ENCODE peak calls at places on chromosomes 1 and 21, in eight cellular contexts. T is fibroblast of pulmonary artery, Q is tibial nerve, Y is breast epithelium, A is body of pancreas, R is foreskin fibroblast, O is coronary artery, M is fibroblast of mammary gland. L is an unnamed sample.

GRCh38 chr1:248404024-248404423 is 1.2 kb downstream of the OR2T1 start:
- DNase-seq in T (peak; percentile 17), Q (no peak), Y (no peak), A (no peak), R (peak; percentile 9), O (no peak), M (no peak), L (no peak)

GRCh38 chr1:98053471-98054366 is 132.9 kb upstream of the DPYD start:
- DNase-seq in T (peak; percentile 75), Q (peak; percentile 25), Y (no peak), A (peak; percentile 50), R (peak; percentile 88), O (peak; percentile 73), M (peak; percentile 51), L (no peak)

GRCh38 chr21:34276711-34277425 is 86.9 kb upstream of the KCNE2 start:
- DNase-seq in T (no peak), Q (no peak), Y (no peak), A (no peak), R (peak; percentile 38), O (no peak), M (peak; percentile 31), L (no peak)

GRCh38 chr1:65247419-65248359 is 61.7 kb upstream of the DNAJC6 start:
- DNase-seq in T (peak; percentile 83), Q (no peak), Y (no peak), A (no peak), R (peak; percentile 97), O (no peak), M (peak; percentile 54), L (peak; percentile 87)

GRCh38 chr1:245091171-245091621 is 63.6 kb upstream of the KIF26B start:
- DNase-seq in T (no peak), Q (no peak), Y (no peak), A (no peak), R (no peak), O (no peak), M (peak; percentile 20), L (no peak)

GRCh38 chr21:45078877-45079281 is 4.5 kb downstream of the ADARB1 start:
- DNase-seq in T (peak; percentile 93), Q (no peak), Y (no peak), A (no peak), R (peak; percentile 60), O (peak; percentile 72), M (peak; percentile 76), L (no peak)

GRCh38 chr1:159860456-159860855 is 2.0 kb downstream of the VSIG8 start:
- DNase-seq in T (no peak), Q (no peak), Y (no peak), A (no peak), R (no peak), O (no peak), M (no peak), L (no peak)

GRCh38 chr1:78519446-78519845 is 28.7 kb downstream of the PTGFR start:
- DNase-seq in T (no peak), Q (no peak), Y (no peak), A (no peak), R (peak; percentile 69), O (no peak), M (no peak), L (no peak)

GRCh38 chr1:39822146-39822545 is 33.5 kb upstream of the BMP8B start:
- DNase-seq in T (no peak), Q (no peak), Y (no peak), A (no peak), R (no peak), O (no peak), M (no peak), L (no peak)

GRCh38 chr21:32917392-32918135 is 108.2 kb upstream of the OLIG2 start:
- DNase-seq in T (peak; percentile 31), Q (peak; percentile 26), Y (no peak), A (no peak), R (peak; percentile 20), O (no peak), M (no peak), L (no peak)

GRCh38 chr1:228416217-228416971 is at the start of gene TRIM17:
- DNase-seq in T (no peak), Q (no peak), Y (no peak), A (no peak), R (peak; percentile 47), O (no peak), M (no peak), L (no peak)

GRCh38 chr21:32807717-32808380 is 36.3 kb upstream of the PAXBP1 start:
- DNase-seq in T (peak; percentile 54), Q (no peak), Y (no peak), A (no peak), R (peak; percentile 65), O (no peak), M (peak; percentile 80), L (peak; percentile 34)

GRCh38 chr1:211605613-211606326 is 26.8 kb upstream of the SLC30A1 start:
- DNase-seq in T (no peak), Q (no peak), Y (no peak), A (no peak), R (no peak), O (no peak), M (no peak), L (no peak)

GRCh38 chr21:36725793-36726386 is 27.0 kb downstream of the SIM2 start:
- DNase-seq in T (no peak), Q (no peak), Y (no peak), A (no peak), R (no peak), O (peak; percentile 56), M (no peak), L (no peak)

GRCh38 chr1:151504759-151505158 is 6.4 kb upstream of the CGN start:
- DNase-seq in T (no peak), Q (no peak), Y (no peak), A (no peak), R (no peak), O (no peak), M (no peak), L (no peak)

GRCh38 chr21:34669149-34669879 is 520 bp downstream of the CLIC6 start:
- DNase-seq in T (no peak), Q (no peak), Y (no peak), A (no peak), R (peak; percentile 20), O (no peak), M (no peak), L (no peak)

GRCh38 chr21:36694593-36695282 is 4.2 kb upstream of the SIM2 start:
- DNase-seq in T (no peak), Q (no peak), Y (no peak), A (no peak), R (no peak), O (no peak), M (no peak), L (no peak)

GRCh38 chr1:158037876-158038359 is 44.5 kb downstream of the KIRREL1 start:
- DNase-seq in T (peak; percentile 67), Q (no peak), Y (no peak), A (no peak), R (peak; percentile 88), O (no peak), M (peak; percentile 78), L (no peak)

DNA sequence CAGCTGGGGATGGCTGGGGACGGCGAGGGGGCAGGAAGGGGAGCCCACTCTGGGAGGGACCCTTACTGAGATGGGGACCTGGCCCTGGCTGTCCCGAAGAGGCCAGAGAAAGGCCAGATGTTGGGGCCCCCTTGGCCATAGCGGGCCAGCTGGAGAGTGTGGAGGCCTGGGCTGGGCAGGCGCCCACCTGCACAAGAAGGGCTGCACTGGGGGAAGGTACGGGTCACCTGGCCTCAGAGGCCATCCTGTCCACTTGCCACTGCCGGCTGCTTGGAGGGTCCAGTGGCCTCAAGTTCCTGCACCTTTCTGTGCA is 5.0 kb upstream of the PLCH2 start:
- DNase-seq in T (no peak), Q (no peak), Y (no peak), A (no peak), R (no peak), O (no peak), M (no peak), L (no peak)
- TF ChIP-seq CTCF in T (no peak), Q (no peak), Y (no peak), A (no peak), R (no peak), O (no peak), M (no peak), L (no peak)

GRCh38 chr1:192543445-192543844 is 32.1 kb upstream of the RGS1 start:
- DNase-seq in T (no peak), Q (no peak), Y (no peak), A (no peak), R (no peak), O (no peak), M (no peak), L (no peak)

GRCh38 chr1:192538407-192539311 is 36.9 kb upstream of the RGS1 start:
- DNase-seq in T (no peak), Q (no peak), Y (no peak), A (no peak), R (peak; percentile 35), O (no peak), M (peak; percentile 67), L (no peak)

GRCh38 chr1:192544983-192545393 is 30.6 kb upstream of the RGS1 start:
- DNase-seq in T (peak; percentile 73), Q (no peak), Y (no peak), A (no peak), R (peak; percentile 37), O (no peak), M (peak; percentile 51), L (peak; percentile 45)

GRCh38 chr1:192535916-192536662 is 39.5 kb upstream of the RGS1 start:
- DNase-seq in T (no peak), Q (no peak), Y (no peak), A (no peak), R (no peak), O (no peak), M (no peak), L (no peak)

GRCh38 chr1:192539450-192540132 is 36.0 kb upstream of the RGS1 start:
- DNase-seq in T (peak; percentile 98), Q (no peak), Y (no peak), A (no peak), R (peak; percentile 87), O (no peak), M (peak; percentile 93), L (peak; percentile 95)
- H3K4me3 ChIP-seq in T (no peak overlapping the region), Q (no peak overlapping the region), Y (no peak overlapping the region), A (no peak overlapping the region), R (no peak overlapping the region), O (no peak overlapping the region), M (no peak overlapping the region), L (no peak overlapping the region)

DNA sequence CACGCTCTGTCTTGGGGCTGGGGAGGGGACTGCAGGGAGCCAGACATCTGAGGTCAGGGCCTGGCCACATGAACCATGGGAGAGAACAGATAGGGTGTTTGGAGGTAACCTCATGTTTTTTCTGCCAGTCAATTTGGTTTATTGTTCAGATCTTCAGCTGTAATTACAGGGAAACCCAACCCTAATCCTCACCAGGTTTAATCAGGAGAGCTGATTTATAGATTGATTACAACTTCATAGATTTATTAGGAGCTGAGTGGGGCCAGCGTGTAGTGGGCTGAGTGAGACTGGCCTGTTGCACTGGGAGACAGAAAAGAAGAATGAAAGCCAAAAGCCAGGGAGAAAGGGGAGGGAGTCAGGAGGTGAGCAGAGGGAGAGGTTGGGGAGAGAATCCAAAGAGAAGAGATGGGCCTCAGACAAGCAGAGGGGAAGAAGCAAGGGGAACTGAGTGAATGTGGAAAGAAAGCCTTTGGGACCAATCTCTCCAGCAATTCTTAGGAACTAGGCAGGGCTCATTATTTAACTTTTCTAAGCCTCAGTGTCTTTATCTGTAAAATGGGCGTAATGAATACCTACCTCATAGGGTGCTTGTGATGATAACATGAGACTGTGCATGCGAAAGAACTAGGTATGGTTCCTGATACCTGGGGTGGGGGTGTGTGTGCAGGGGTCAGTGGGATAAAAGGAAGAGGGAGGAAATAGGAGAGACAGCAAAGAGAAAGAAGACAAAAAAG is 17.0 kb upstream of the STUM start:
- DNase-seq in T (no peak), Q (no peak), Y (no peak), A (no peak), R (no peak), O (no peak), M (no peak), L (no peak)
- TF ChIP-seq CTCF in T (no peak), Q (no peak), Y (no peak), A (no peak), R (no peak), O (no peak), M (no peak), L (no peak)

GRCh38 chr1:169918927-169919326 is 25.2 kb upstream of the SCYL3 start:
- DNase-seq in T (no peak), Q (no peak), Y (no peak), A (no peak), R (no peak), O (no peak), M (no peak), L (no peak)
- H3K4me3 ChIP-seq in T (no peak overlapping the region), Q (no peak overlapping the region), Y (no peak overlapping the region), A (no peak overlapping the region), R (no peak overlapping the region), O (no peak overlapping the region), M (no peak overlapping the region), L (no peak overlapping the region)